ENCODE peak calls at places on chromosomes 3 and 15, in five cellular contexts. K, S, P, B and I are unnamed samples.

GRCh38 chr15:90883971-90884718 is at the start of gene FES:
- DNase-seq in K (no peak), B (no peak), S (peak; percentile 94), P (peak; percentile 79), I (no peak)

GRCh38 chr3:17478673-17479072 is 263.8 kb downstream of the TBC1D5 start:
- DNase-seq in P (no peak), S (no peak), B (no peak), K (peak; percentile 33), I (no peak)

GRCh38 chr3:125318859-125319258 is 56.3 kb downstream of the ZNF148 start:
- DNase-seq in S (no peak), P (no peak), B (no peak), K (no peak), I (no peak)

GRCh38 chr3:81545572-81545971 is 215.9 kb downstream of the GBE1 start:
- DNase-seq in B (no peak), K (peak; percentile 17), S (no peak), P (no peak), I (no peak)

GRCh38 chr3:152365766-152366593 is 97.3 kb downstream of the MBNL1 start:
- DNase-seq in B (no peak), S (no peak), P (no peak), K (no peak), I (peak; percentile 24)

GRCh38 chr3:72255736-72256559 is 471.0 kb upstream of the PROK2 start:
- DNase-seq in S (no peak), B (no peak), K (no peak), P (peak; percentile 86), I (no peak)

GRCh38 chr3:12758025-12758830 is 831 bp downstream of the TMEM40 start:
- DNase-seq in B (no peak), K (peak; percentile 27), S (no peak), P (no peak), I (no peak)

GRCh38 chr3:47227678-47228077 is 54.9 kb downstream of the KIF9 start:
- DNase-seq in P (no peak), K (no peak), S (peak; percentile 18), B (no peak), I (no peak)

GRCh38 chr3:177905895-177906511 is 630.2 kb upstream of the KCNMB2 start:
- DNase-seq in S (no peak), K (peak; percentile 73), P (no peak), B (no peak), I (peak; percentile 22)

GRCh38 chr3:37250435-37250834 is 76.1 kb upstream of the LRRFIP2 start:
- DNase-seq in S (no peak), B (no peak), P (no peak), K (no peak), I (no peak)

GRCh38 chr3:41900265-41900664 is 61.6 kb downstream of the ULK4 start:
- DNase-seq in B (no peak), P (no peak), K (no peak), S (peak; percentile 48), I (no peak)